ENCODE peak calls at places on chromosomes 12 and 14, in ten cellular contexts. G is fibroblast of lung, V is keratinocyte, T is GM12878, W is PC-3, K is neuronal stem cell, D is IMR-90, X is K562, Y is mesenchymal stem cell, N is HCT116. B is an unnamed sample.
A peak's percentile ranks its signal among the peaks of the same experiment; 100 is the strongest.

GRCh38 chr14:106396999-106397398 is 870.6 kb downstream of the TMEM121 start:
- DNase-seq in G (no peak), V (no peak), T (no peak), W (no peak), K (no peak), D (no peak), X (no peak), Y (no peak), N (no peak), B (no peak)

GRCh38 chr14:33120966-33121365 is 182.3 kb downstream of the NPAS3 start:
- DNase-seq in G (peak; percentile 51), V (peak; percentile 72), T (no peak), W (peak; percentile 91), K (no peak), D (no peak), X (no peak), Y (peak; percentile 49), N (no peak), B (no peak)

GRCh38 chr12:131105736-131106356 is 152.1 kb downstream of the ADGRD1 start:
- DNase-seq in G (no peak), V (no peak), T (no peak), W (no peak), K (no peak), D (no peak), X (no peak), Y (no peak), N (no peak), B (no peak)

GRCh38 chr12:124347805-124348658 is 53.1 kb downstream of the RFLNA start:
- DNase-seq in G (no peak), V (no peak), T (no peak), W (no peak), K (no peak), D (no peak), X (peak; percentile 12), Y (no peak), N (no peak), B (no peak)

GRCh38 chr12:69704357-69704756 is 5.3 kb upstream of the BEST3 start:
- DNase-seq in G (no peak), V (no peak), T (no peak), W (no peak), K (no peak), D (no peak), X (no peak), Y (no peak), N (no peak), B (no peak)

GRCh38 chr12:28563926-28564325 is 373.7 kb downstream of the CCDC91 start:
- DNase-seq in G (peak; percentile 37), V (no peak), T (no peak), W (no peak), K (no peak), D (peak; percentile 91), X (no peak), Y (peak; percentile 42), N (no peak), B (no peak)

GRCh38 chr14:95431199-95432145 is 85.0 kb downstream of the SYNE3 start:
- DNase-seq in G (peak; percentile 16), V (no peak), T (no peak), W (peak; percentile 44), K (peak; percentile 40), D (peak; percentile 17), X (peak; percentile 28), Y (peak; percentile 16), N (no peak), B (no peak)

GRCh38 chr12:32548691-32549412 is 130.2 kb upstream of the DNM1L start:
- DNase-seq in G (peak; percentile 93), V (no peak), T (no peak), W (no peak), K (no peak), D (peak; percentile 79), X (no peak), Y (peak; percentile 58), N (no peak), B (no peak)

GRCh38 chr14:76953196-76953945 is 75.1 kb downstream of the IRF2BPL start:
- DNase-seq in G (peak; percentile 78), V (peak; percentile 92), T (no peak), W (peak; percentile 98), K (no peak), D (peak; percentile 68), X (peak; percentile 20), Y (peak; percentile 92), N (peak; percentile 81), B (peak; percentile 100)

GRCh38 chr14:76956253-76957090 is 72.0 kb downstream of the IRF2BPL start:
- DNase-seq in G (peak; percentile 94), V (peak; percentile 82), T (no peak), W (peak; percentile 99), K (peak; percentile 77), D (peak; percentile 89), X (peak; percentile 93), Y (peak; percentile 98), N (peak; percentile 82), B (peak; percentile 75)

GRCh38 chr14:76955575-76956252 is 72.8 kb downstream of the IRF2BPL start:
- DNase-seq in G (peak; percentile 49), V (no peak), T (peak; percentile 66), W (peak; percentile 75), K (no peak), D (peak; percentile 59), X (peak; percentile 24), Y (peak; percentile 96), N (no peak), B (peak; percentile 50)

GRCh38 chr14:76954791-76955190 is 73.7 kb downstream of the IRF2BPL start:
- DNase-seq in G (no peak), V (no peak), T (no peak), W (no peak), K (no peak), D (no peak), X (no peak), Y (no peak), N (no peak), B (no peak)

DNA sequence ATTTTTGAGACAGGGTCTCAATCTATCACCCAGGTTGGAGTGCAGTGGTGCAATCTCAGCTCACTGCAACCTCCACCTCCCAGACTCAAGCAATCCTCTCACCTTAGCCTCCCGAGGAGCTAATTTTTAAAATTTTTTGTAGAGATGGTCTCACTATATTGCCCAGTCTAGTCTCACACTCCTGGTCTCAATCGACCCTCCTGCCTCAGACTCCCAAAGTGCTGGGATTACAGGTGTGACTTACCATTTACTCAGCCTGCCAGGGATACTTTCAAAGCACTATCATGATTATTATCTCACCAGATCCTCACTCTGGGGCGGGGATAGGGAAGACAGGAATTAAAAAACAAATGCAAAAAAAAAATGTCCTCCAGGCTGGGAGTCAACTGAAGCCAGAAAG is 74.1 kb downstream of the IRF2BPL start:
- DNase-seq in G (no peak), V (no peak), T (no peak), W (peak; percentile 37), K (no peak), D (no peak), X (no peak), Y (no peak), N (no peak), B (peak; percentile 54)
- H3K36me3 ChIP-seq in G (no peaks in the 10 kb centered on the region), V (no peaks in the 10 kb centered on the region), T (no peaks in the 10 kb centered on the region), W (no peaks in the 10 kb centered on the region), K (no peaks in the 10 kb centered on the region), D (no peaks in the 10 kb centered on the region), X (no peaks in the 10 kb centered on the region), Y (no peaks in the 10 kb centered on the region), N (no peaks in the 10 kb centered on the region), B (no peaks in the 10 kb centered on the region)

GRCh38 chr12:90621927-90622326 is 333.0 kb downstream of the CCER1 start:
- DNase-seq in G (peak; percentile 45), V (no peak), T (no peak), W (peak; percentile 14), K (no peak), D (peak; percentile 78), X (no peak), Y (peak; percentile 88), N (no peak), B (no peak)
- H2AFZ ChIP-seq in G (no peak overlapping the region), V (no peak overlapping the region), T (no peak overlapping the region), W (no peak overlapping the region), K (peak overlapping the region; percentile 67), D (no peak overlapping the region), X (no peak overlapping the region), Y (no peak overlapping the region), N (no peak overlapping the region), B (no peak overlapping the region)

GRCh38 chr14:73718742-73719251 is 4.6 kb upstream of the PNMA1 start:
- DNase-seq in G (no peak), V (no peak), T (no peak), W (no peak), K (peak; percentile 75), D (no peak), X (no peak), Y (no peak), N (no peak), B (no peak)

GRCh38 chr14:73717998-73718741 is 4.0 kb upstream of the PNMA1 start:
- DNase-seq in G (peak; percentile 60), V (no peak), T (no peak), W (peak; percentile 1), K (no peak), D (peak; percentile 76), X (no peak), Y (no peak), N (no peak), B (no peak)

GRCh38 chr14:73715707-73716106 is 1.5 kb upstream of the PNMA1 start:
- DNase-seq in G (no peak), V (no peak), T (no peak), W (no peak), K (no peak), D (no peak), X (no peak), Y (no peak), N (no peak), B (no peak)

GRCh38 chr14:73719361-73719760 is 5.2 kb upstream of the PNMA1 start:
- DNase-seq in G (no peak), V (no peak), T (no peak), W (peak; percentile 1), K (no peak), D (no peak), X (no peak), Y (no peak), N (no peak), B (no peak)

DNA sequence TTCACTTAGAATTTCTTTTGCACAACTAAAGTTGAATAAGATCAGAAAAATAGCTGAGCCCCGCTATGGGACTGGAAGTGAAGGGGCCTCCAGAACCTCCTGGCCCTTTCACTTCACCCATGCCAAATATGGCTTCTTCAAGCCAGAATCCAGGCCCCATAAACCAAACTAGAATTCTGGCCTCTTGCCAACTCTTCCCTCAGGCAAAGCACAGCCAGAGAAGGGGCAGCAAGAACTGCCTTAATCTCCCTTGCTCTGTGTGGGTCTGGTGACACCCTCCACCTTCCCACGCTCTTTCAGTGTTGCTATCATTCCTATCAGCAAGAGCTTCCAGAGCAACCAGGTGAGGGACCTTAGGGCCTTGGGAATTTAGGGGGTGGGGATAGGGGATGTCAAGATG is 3.1 kb upstream of the PNMA1 start:
- DNase-seq in G (no peak), V (no peak), T (no peak), W (no peak), K (no peak), D (peak; percentile 22), X (no peak), Y (no peak), N (no peak), B (no peak)
- H3K36me3 ChIP-seq in G (peaks cover 29% of the 10 kb centered on the region), V (peaks cover 27% of the 10 kb centered on the region), T (peaks cover 47% of the 10 kb centered on the region), W (peaks cover 30% of the 10 kb centered on the region), K (peaks cover 63% of the 10 kb centered on the region), D (peaks cover 44% of the 10 kb centered on the region), X (peaks cover 67% of the 10 kb centered on the region), Y (peaks cover 47% of the 10 kb centered on the region), N (peaks cover 17% of the 10 kb centered on the region), B (peaks cover 45% of the 10 kb centered on the region)

DNA sequence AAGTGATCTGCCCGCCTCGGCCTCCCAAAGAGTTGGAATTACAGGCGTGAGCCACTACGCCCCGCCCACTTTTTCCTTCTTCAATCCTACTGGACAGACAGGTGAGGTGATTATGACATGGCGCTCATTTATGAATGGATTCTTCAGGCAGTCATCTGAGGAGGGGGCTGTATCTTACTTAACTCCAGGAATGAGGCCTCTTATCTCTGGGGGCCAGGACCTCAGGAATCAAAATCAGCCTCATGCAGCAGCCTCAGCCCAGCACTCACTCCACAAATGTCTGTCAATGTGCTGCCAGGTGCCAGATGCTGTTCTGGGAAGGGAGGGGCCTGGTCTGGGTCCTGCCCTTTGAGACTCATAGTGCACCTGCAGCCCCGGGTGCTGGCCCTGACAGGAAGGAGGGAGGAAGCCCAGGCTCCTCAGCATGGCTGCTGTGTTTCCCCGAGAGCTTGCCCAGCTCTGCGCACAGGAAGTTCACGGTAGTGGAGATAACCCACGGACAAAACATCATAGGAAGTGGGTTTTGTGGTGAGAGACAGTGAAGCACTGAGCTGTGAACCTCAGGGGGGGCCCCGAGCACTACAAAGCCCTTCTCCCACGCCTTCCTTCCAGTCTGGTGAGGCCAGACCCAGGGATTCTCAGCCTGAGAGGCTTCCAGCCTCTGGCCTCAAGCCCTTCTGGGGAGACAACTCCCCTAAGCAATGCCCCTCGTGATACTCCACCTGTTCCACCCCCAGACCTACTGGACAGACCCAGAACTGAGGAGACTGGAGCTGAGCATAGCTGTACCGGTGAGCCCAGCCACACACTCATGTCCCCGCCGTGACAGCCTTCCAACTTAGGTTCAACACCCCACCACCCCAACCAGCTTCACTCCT is 22.3 kb downstream of the GALNT6 start:
- DNase-seq in G (peak; percentile 87), V (no peak), T (peak; percentile 95), W (no peak), K (no peak), D (peak; percentile 60), X (peak; percentile 87), Y (no peak), N (no peak), B (peak; percentile 22)
- H2AFZ ChIP-seq in G (no peak overlapping the region), V (no peak overlapping the region), T (peak overlapping the region; percentile 62), W (no peak overlapping the region), K (peak overlapping the region; percentile 64), D (peak overlapping the region; percentile 57), X (no peak overlapping the region), Y (no peak overlapping the region), N (no peak overlapping the region), B (no peak overlapping the region)

B was measured in trophoblast cell.